ENCODE peak calls at places on chromosomes 2 and 18, in five cellular contexts. L is gastrocnemius medialis, Y is cardiac muscle cell, D is breast epithelium, O is foreskin fibroblast. A is an unnamed sample.
A peak's percentile ranks its signal among the peaks of the same experiment; 100 is the strongest.

GRCh38 chr18:22065311-22065710 is 104.1 kb upstream of the GATA6 start:
- DNase-seq in L (no peak), O (no peak), D (no peak), Y (no peak), A (no peak)

GRCh38 chr2:26696352-26696816 is 3.9 kb downstream of the KCNK3 start:
- DNase-seq in D (no peak), Y (peak; percentile 32), L (no peak), O (peak; percentile 81), A (no peak)

GRCh38 chr2:106269591-106270291 is 75.6 kb upstream of the UXS1 start:
- DNase-seq in O (no peak), Y (peak; percentile 12), D (peak; percentile 38), L (no peak), A (no peak)

GRCh38 chr2:71555798-71556454 is 102.6 kb downstream of the DYSF start:
- DNase-seq in D (no peak), O (no peak), L (peak; percentile 63), Y (no peak), A (no peak)

GRCh38 chr2:205235434-205235833 is 446.9 kb upstream of the NRP2 start:
- DNase-seq in L (no peak), D (no peak), O (no peak), Y (no peak), A (no peak)

GRCh38 chr2:32289165-32290054 is 11.7 kb downstream of the YIPF4 start:
- DNase-seq in Y (peak; percentile 68), O (peak; percentile 80), L (no peak), D (no peak), A (no peak)

GRCh38 chr18:32889620-32890593 is 117.1 kb upstream of the KLHL14 start:
- DNase-seq in D (no peak), Y (no peak), O (no peak), L (no peak), A (no peak)

GRCh38 chr2:145752091-145752806 is 1232.3 kb upstream of the ZEB2 start:
- DNase-seq in O (peak; percentile 84), L (peak; percentile 18), Y (peak; percentile 93), D (no peak), A (peak; percentile 27)

GRCh38 chr18:28163201-28163778 is 13.6 kb downstream of the CDH2 start:
- DNase-seq in L (no peak), D (no peak), Y (peak; percentile 80), O (peak; percentile 36), A (no peak)

GRCh38 chr18:21745234-21745633 is 4.6 kb downstream of the MIB1 start:
- DNase-seq in L (no peak), Y (no peak), O (no peak), D (no peak), A (no peak)

GRCh38 chr18:79466591-79466990 is 70.9 kb downstream of the NFATC1 start:
- DNase-seq in D (no peak), O (no peak), Y (no peak), L (no peak), A (no peak)

GRCh38 chr2:120602251-120602650 is 133.4 kb upstream of the GLI2 start:
- DNase-seq in Y (peak; percentile 55), O (no peak), L (no peak), D (no peak), A (no peak)

GRCh38 chr2:159155791-159156190 is 130.7 kb downstream of the WDSUB1 start:
- DNase-seq in O (no peak), L (no peak), D (no peak), Y (no peak), A (no peak)

GRCh38 chr2:121993682-121994081 is 238.2 kb downstream of the TSN start:
- DNase-seq in Y (no peak), O (no peak), D (no peak), L (no peak), A (no peak)

GRCh38 chr2:227627769-227628168 is 10.5 kb downstream of the SCYGR4 start:
- DNase-seq in L (no peak), O (no peak), D (no peak), Y (no peak), A (peak; percentile 29)

GRCh38 chr18:24683965-24684364 is 223.5 kb downstream of the HRH4 start:
- DNase-seq in D (no peak), O (no peak), L (no peak), Y (no peak), A (no peak)

GRCh38 chr18:9613550-9614400 is 584 bp downstream of the PPP4R1 start:
- DNase-seq in L (peak; percentile 26), Y (peak; percentile 63), O (peak; percentile 75), D (peak; percentile 34), A (no peak)

GRCh38 chr2:204691911-204692510 is 146.7 kb downstream of the PARD3B start:
- DNase-seq in L (peak; percentile 53), O (peak; percentile 94), D (peak; percentile 55), Y (peak; percentile 93), A (peak; percentile 4)

GRCh38 chr18:44507729-44508325 is 172.9 kb upstream of the SETBP1 start:
- DNase-seq in D (no peak), L (peak; percentile 15), Y (peak; percentile 31), O (no peak), A (no peak)

GRCh38 chr2:228466851-228467250 is 285.4 kb upstream of the SPHKAP start:
- DNase-seq in D (no peak), O (no peak), L (no peak), Y (no peak), A (no peak)

GRCh38 chr2:55175254-55176093 is 56.6 kb downstream of the CLHC1 start:
- DNase-seq in Y (peak; percentile 80), O (peak; percentile 80), D (no peak), L (no peak), A (no peak)

GRCh38 chr2:36556847-36557246 is 41.1 kb downstream of the FEZ2 start:
- DNase-seq in D (no peak), Y (no peak), O (peak; percentile 85), L (no peak), A (no peak)

GRCh38 chr2:172448544-172449267 is 21.3 kb downstream of the ITGA6 start:
- DNase-seq in Y (no peak), D (no peak), L (no peak), O (no peak), A (no peak)

GRCh38 chr18:13989209-13989608 is 73.9 kb upstream of the MC2R start:
- DNase-seq in O (no peak), Y (no peak), D (no peak), L (no peak), A (no peak)

GRCh38 chr2:215900865-215901264 is 112.5 kb downstream of the MREG start:
- DNase-seq in Y (no peak), D (no peak), O (no peak), L (no peak), A (no peak)

GRCh38 chr2:207530160-207531023 is 630 bp downstream of the CREB1 start:
- DNase-seq in O (peak; percentile 50), L (peak; percentile 42), D (peak; percentile 41), Y (peak; percentile 57), A (no peak)

GRCh38 chr2:122191331-122191730 is 435.9 kb downstream of the TSN start:
- DNase-seq in Y (peak; percentile 83), D (no peak), L (no peak), O (no peak), A (no peak)

GRCh38 chr18:634551-635045 is 22.9 kb upstream of the TYMS start:
- DNase-seq in D (no peak), L (no peak), O (peak; percentile 25), Y (no peak), A (no peak)

GRCh38 chr2:56801214-56801613 is 617.4 kb downstream of the CCDC85A start:
- DNase-seq in O (no peak), D (no peak), L (no peak), Y (no peak), A (no peak)

GRCh38 chr2:108869542-108869941 is 83.0 kb downstream of the CCDC138 start:
- DNase-seq in O (no peak), L (no peak), D (no peak), Y (no peak), A (no peak)

GRCh38 chr2:39338502-39338901 is 94.7 kb upstream of the CDKL4 start:
- DNase-seq in D (no peak), L (no peak), O (no peak), Y (no peak), A (no peak)

GRCh38 chr18:2555895-2556294 is 15.4 kb downstream of the METTL4 start:
- DNase-seq in L (no peak), D (no peak), O (no peak), Y (no peak), A (no peak)

GRCh38 chr2:151299940-151300539 is 10.6 kb upstream of the NMI start:
- DNase-seq in Y (peak; percentile 43), L (no peak), O (no peak), D (no peak), A (no peak)

GRCh38 chr2:47501374-47502200 is 98.6 kb downstream of the MSH2 start:
- DNase-seq in L (no peak), O (peak; percentile 73), D (no peak), Y (peak; percentile 47), A (no peak)

GRCh38 chr18:10442551-10442971 is 11.9 kb upstream of the APCDD1 start:
- DNase-seq in Y (peak; percentile 23), D (no peak), O (peak; percentile 59), L (no peak), A (no peak)

GRCh38 chr2:178197791-178198190 is 3.5 kb downstream of the OSBPL6 start:
- DNase-seq in Y (no peak), O (no peak), D (no peak), L (no peak), A (no peak)

GRCh38 chr2:74763962-74764428 is 69.9 kb upstream of the HK2 start:
- DNase-seq in D (no peak), L (no peak), Y (peak; percentile 70), O (no peak), A (no peak)

GRCh38 chr18:69177702-69178101 is 223.0 kb upstream of the DOK6 start:
- DNase-seq in L (no peak), D (no peak), Y (no peak), O (no peak), A (no peak)

GRCh38 chr2:62383843-62384242 is 122.2 kb downstream of the TMEM17 start:
- DNase-seq in L (no peak), O (peak; percentile 12), D (no peak), Y (no peak), A (no peak)

GRCh38 chr18:49226935-49227334 is 233.5 kb downstream of the DYM start:
- DNase-seq in L (no peak), D (no peak), Y (no peak), O (no peak), A (no peak)
- H3K4me3 ChIP-seq in L (no peak overlapping the region), D (no peak overlapping the region), Y (no peak overlapping the region), O (no peak overlapping the region), A (no peak overlapping the region)

DNA sequence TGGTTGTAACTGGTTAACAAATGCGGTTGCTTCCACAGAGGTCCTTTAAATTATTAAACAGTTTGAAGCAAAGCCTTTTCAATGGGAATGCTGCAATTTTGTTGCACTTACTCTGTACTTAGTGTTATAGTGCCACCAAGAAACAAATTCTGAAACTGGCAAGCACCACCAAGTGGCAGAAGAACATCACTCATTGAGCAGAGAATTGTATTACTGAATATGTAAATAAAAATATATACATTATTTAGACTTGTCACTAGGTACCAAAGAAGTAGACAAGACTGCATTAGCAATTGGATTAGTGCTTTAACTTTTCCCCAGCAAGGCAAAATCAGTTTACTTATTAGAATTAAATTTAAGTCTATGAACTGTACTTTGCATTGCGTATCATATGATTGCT is 2.7 kb upstream of the TMEFF2 start:
- DNase-seq in Y (peak; percentile 26), L (no peak), O (peak; percentile 62), D (no peak), A (no peak)
- TF ChIP-seq CTCF in Y (peak; percentile 16), L (no peak), O (no peak), D (no peak), A (no peak)

GRCh38 chr2:241149675-241149924 is 328 bp upstream of the PASK start:
- DNase-seq in D (no peak), Y (no peak), O (no peak), L (no peak), A (no peak)
- H3K4me3 ChIP-seq in D (peak overlapping the region; percentile 98), Y (peak overlapping the region; percentile 90), O (peak overlapping the region; percentile 81), L (peak overlapping the region; percentile 85), A (peak overlapping the region; percentile 90)

GRCh38 chr2:138722316-138722715 is 57.9 kb downstream of the NXPH2 start:
- DNase-seq in Y (no peak), D (no peak), L (no peak), O (peak; percentile 11), A (no peak)
- TF ChIP-seq CTCF in Y (no peak), D (no peak), L (no peak), O (no peak), A (no peak)